ENCODE peak calls at places on chromosomes 11 and 22, in seven cellular contexts. G is RWPE1, Z is osteoblast, A is neural crest cell, L is GM12865, O is hepatocyte, W is choroid plexus epithelial cell. B is an unnamed sample.

GRCh38 chr11:129375731-129376657 is at the start of gene BARX2:
- DNase-seq in A (peak; percentile 49), O (peak; percentile 89), Z (peak; percentile 90), W (peak; percentile 83), G (peak; percentile 51), L (no peak), B (peak; percentile 81)

GRCh38 chr11:1179641-1180040 is 21.9 kb downstream of the MUC5AC start:
- DNase-seq in Z (no peak), L (no peak), O (no peak), A (no peak), G (no peak), W (no peak), B (no peak)

GRCh38 chr11:123218451-123218850 is 23.4 kb upstream of the CLMP start:
- DNase-seq in L (no peak), G (no peak), O (no peak), Z (no peak), A (no peak), W (no peak), B (no peak)

GRCh38 chr11:119714590-119714989 is 14.4 kb downstream of the NECTIN1 start:
- DNase-seq in W (no peak), Z (no peak), L (no peak), G (no peak), O (no peak), A (no peak), B (no peak)

GRCh38 chr22:35841907-35842518 is 124.3 kb downstream of the APOL5 start:
- DNase-seq in Z (no peak), W (no peak), A (no peak), G (no peak), L (no peak), O (no peak), B (no peak)

GRCh38 chr11:116582621-116583020 is 190.2 kb downstream of the BUD13 start:
- DNase-seq in L (no peak), O (no peak), A (no peak), W (no peak), Z (no peak), G (no peak), B (no peak)

GRCh38 chr11:84465040-84465439 is 1162.1 kb downstream of the DLG2 start:
- DNase-seq in G (no peak), W (no peak), A (no peak), Z (no peak), O (no peak), L (no peak), B (no peak)

GRCh38 chr11:66950113-66950535 is 8.1 kb downstream of the PC start:
- DNase-seq in W (peak; percentile 68), A (no peak), G (no peak), Z (peak; percentile 84), L (peak; percentile 13), O (peak; percentile 89), B (peak; percentile 78)

GRCh38 chr11:103633037-103633788 is 403.2 kb upstream of the DDI1 start:
- DNase-seq in Z (peak; percentile 58), L (no peak), A (no peak), O (no peak), G (no peak), W (peak; percentile 57), B (no peak)

GRCh38 chr11:9765320-9766101 is 101.6 kb downstream of the SWAP70 start:
- DNase-seq in O (peak; percentile 55), Z (peak; percentile 83), A (no peak), W (peak; percentile 99), L (peak; percentile 23), G (no peak), B (no peak)

GRCh38 chr11:70483077-70483861 is 84.9 kb downstream of the CTTN start:
- DNase-seq in G (peak; percentile 20), W (peak; percentile 71), Z (peak; percentile 97), A (no peak), O (peak; percentile 60), L (peak; percentile 63), B (no peak)

GRCh38 chr11:2376751-2377451 is at the start of gene CD81:
- DNase-seq in Z (peak; percentile 94), L (peak; percentile 70), O (peak; percentile 82), G (peak; percentile 61), W (peak; percentile 51), A (peak; percentile 64), B (peak; percentile 75)
- TF ChIP-seq CTCF in Z (no peak), L (no peak), O (no peak), G (no peak), W (no peak), A (no peak), B (no peak)

GRCh38 chr22:29078036-29078868 is 5.4 kb downstream of the KREMEN1 start:
- DNase-seq in A (no peak), G (no peak), O (no peak), L (no peak), Z (no peak), W (no peak), B (no peak)
- TF ChIP-seq CTCF in A (no peak), G (no peak), O (no peak), L (no peak), Z (no peak), W (peak; percentile 17), B (no peak)

DNA sequence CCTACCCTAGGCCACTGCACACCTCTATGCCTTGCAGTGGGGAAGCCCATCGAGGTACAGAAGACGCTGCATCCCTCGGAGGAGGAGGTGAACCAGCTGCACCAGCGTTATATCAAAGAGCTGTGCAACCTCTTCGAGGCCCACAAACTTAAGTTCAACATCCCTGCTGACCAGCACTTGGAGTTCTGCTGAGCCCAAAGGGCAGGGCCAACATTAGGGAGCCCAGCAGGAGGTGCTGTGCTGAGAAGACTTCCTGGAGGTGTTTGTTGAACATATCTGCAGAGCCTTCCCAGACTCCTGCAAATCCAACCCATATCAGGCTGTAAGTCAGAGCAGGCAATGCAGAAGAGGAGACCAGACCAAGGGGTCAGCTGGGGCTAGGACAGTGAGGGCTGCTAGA is 13.5 kb downstream of the MOGAT2 start:
- DNase-seq in G (no peak), Z (no peak), O (no peak), W (no peak), L (no peak), A (no peak), B (no peak)
- TF ChIP-seq CTCF in G (no peak), Z (no peak), O (no peak), W (no peak), L (no peak), A (no peak), B (no peak)

GRCh38 chr22:41742918-41743317 is 43.6 kb downstream of the MEI1 start:
- DNase-seq in L (no peak), Z (no peak), G (no peak), W (no peak), A (no peak), O (no peak), B (no peak)
- TF ChIP-seq CTCF in L (no peak), Z (no peak), G (no peak), W (no peak), A (peak; percentile 12), O (no peak), B (no peak)

GRCh38 chr11:95584589-95584988 is 205.0 kb downstream of the FAM76B start:
- DNase-seq in G (no peak), W (no peak), O (no peak), Z (no peak), A (no peak), L (no peak), B (no peak)
- TF ChIP-seq CTCF in G (no peak), W (no peak), O (no peak), Z (no peak), A (no peak), L (peak; percentile 3), B (no peak)

DNA sequence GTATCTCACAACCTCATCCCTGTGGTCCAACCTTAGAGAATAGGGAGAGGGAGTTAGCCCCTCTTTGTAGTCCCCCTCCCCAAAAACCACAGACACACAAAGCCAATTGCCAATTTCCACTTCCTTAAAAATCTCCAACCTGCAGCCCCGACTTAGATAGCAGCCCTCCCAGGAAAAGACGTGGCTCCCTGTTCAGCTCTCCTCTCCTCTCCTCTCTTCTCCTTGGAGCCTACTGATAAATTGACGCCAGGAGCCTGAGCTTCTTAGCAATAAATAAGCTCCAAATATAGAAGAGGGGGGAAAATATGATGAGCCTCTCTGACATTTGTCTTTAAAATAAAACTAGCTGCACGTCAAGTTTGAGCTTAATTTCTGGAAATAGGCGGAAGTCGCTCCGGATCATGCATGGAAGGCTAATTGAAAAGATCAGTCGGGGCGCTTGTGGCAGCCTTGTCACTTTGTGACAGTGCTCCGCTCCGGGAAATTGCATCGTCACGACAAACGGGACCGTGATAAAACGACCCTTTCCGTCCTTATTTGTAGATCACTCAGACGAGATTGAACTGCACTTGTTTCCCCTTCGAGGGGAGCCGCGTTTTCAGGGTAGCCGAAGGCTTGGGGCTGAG is 7.2 kb downstream of the PAX6 start:
- DNase-seq in G (no peak), L (no peak), A (peak; percentile 14), Z (peak; percentile 89), W (no peak), O (no peak), B (no peak)
- TF ChIP-seq CTCF in G (no peak), L (no peak), A (no peak), Z (no peak), W (no peak), O (no peak), B (no peak)

DNA sequence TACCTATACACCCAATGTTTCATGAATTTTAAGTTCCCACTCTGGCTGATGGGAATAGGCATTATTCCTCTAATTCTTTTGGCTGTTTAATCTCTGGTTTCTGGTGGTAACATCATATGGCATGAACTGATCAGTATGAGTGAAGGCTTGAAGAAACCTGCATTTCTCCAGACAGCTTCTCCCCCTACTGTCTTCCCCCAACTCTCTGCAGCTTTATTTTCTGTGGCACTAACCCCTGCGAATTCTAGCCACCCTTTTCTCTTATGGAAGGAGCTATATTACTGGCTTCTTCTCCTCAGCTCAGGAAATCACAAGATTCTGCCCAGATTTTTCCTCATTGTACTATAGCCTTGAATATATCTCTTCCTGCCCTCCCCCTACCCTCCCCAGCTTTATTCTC is 57.1 kb downstream of the CASP12 start:
- DNase-seq in W (no peak), O (no peak), G (no peak), Z (no peak), A (no peak), L (no peak), B (no peak)
- TF ChIP-seq CTCF in W (no peak), O (no peak), G (no peak), Z (no peak), A (no peak), L (no peak), B (no peak)

GRCh38 chr22:49983148-49984042 is 22.8 kb downstream of the PIM3 start:
- DNase-seq in A (no peak), G (no peak), W (no peak), O (peak; percentile 39), Z (peak; percentile 71), L (no peak), B (peak; percentile 49)
- TF ChIP-seq CTCF in A (peak; percentile 59), G (no peak), W (peak; percentile 36), O (peak; percentile 40), Z (no peak), L (peak; percentile 17), B (peak; percentile 27)

GRCh38 chr22:41951898-41952474 is at the start of gene SMIM45:
- DNase-seq in W (no peak), O (no peak), A (peak; percentile 45), L (no peak), G (no peak), Z (no peak), B (peak; percentile 44)
- TF ChIP-seq CTCF in W (no peak), O (no peak), A (no peak), L (no peak), G (no peak), Z (no peak), B (no peak)